ENCODE peak calls at places on chromosomes 2 and 18, in seven cellular contexts. Y is fibroblast of lung; I is Peyer's patch; D is stomach; E is CD8-positive, alpha-beta memory T cell; N is psoas muscle; J is brain microvascular endothelial cell. H is an unnamed sample.

GRCh38 chr2:238945433-238946150 is 97.7 kb downstream of the TWIST2 start:
- DNase-seq in D (peak; percentile 43), N (peak; percentile 75), E (no peak), J (peak; percentile 47), I (peak; percentile 55), Y (peak; percentile 45), H (peak; percentile 44)

GRCh38 chr2:209771474-209772292 is at the start of gene UNC80:
- DNase-seq in E (no peak), J (peak; percentile 37), N (peak; percentile 62), I (no peak), Y (peak; percentile 72), D (peak; percentile 62), H (peak; percentile 41)

GRCh38 chr2:60489269-60489668 is 64.2 kb downstream of the BCL11A start:
- DNase-seq in D (no peak), Y (no peak), E (no peak), N (no peak), I (no peak), J (no peak), H (no peak)

GRCh38 chr2:217797170-217797569 is 205.6 kb downstream of the TNS1 start:
- DNase-seq in J (no peak), D (peak; percentile 22), I (no peak), Y (no peak), E (no peak), N (no peak), H (no peak)

GRCh38 chr18:8998481-8999217 is 103.8 kb upstream of the NDUFV2 start:
- DNase-seq in E (no peak), J (no peak), D (no peak), I (no peak), Y (peak; percentile 73), N (no peak), H (no peak)

GRCh38 chr18:46877329-46877987 is 39.8 kb downstream of the PIAS2 start:
- DNase-seq in I (no peak), Y (no peak), J (no peak), E (no peak), N (no peak), D (no peak), H (peak; percentile 46)

GRCh38 chr2:51505533-51505932 is 473.6 kb upstream of the NRXN1 start:
- DNase-seq in D (no peak), E (no peak), J (no peak), I (no peak), N (no peak), Y (no peak), H (no peak)

GRCh38 chr2:220455389-220455788 is 828.0 kb downstream of the SLC4A3 start:
- DNase-seq in Y (no peak), D (no peak), E (no peak), N (no peak), I (no peak), J (no peak), H (no peak)

GRCh38 chr18:9386872-9387271 is 52.3 kb downstream of the TWSG1 start:
- DNase-seq in N (no peak), J (no peak), Y (no peak), I (no peak), D (no peak), E (no peak), H (no peak)

GRCh38 chr2:152546230-152546837 is 170.9 kb downstream of the PRPF40A start:
- DNase-seq in J (no peak), Y (peak; percentile 56), I (peak; percentile 50), E (no peak), N (peak; percentile 68), D (no peak), H (peak; percentile 37)
- H3K36me3 ChIP-seq in J (no peaks in the 10 kb centered on the region), Y (no peaks in the 10 kb centered on the region), I (no peaks in the 10 kb centered on the region), E (no peaks in the 10 kb centered on the region), N (no peaks in the 10 kb centered on the region), D (peaks cover 5% of the 10 kb centered on the region), H (no peaks in the 10 kb centered on the region)

GRCh38 chr2:1632006-1632348 is 112.3 kb downstream of the PXDN start:
- DNase-seq in J (peak; percentile 62), Y (peak; percentile 88), D (no peak), E (no peak), I (no peak), N (no peak), H (no peak)
- H3K36me3 ChIP-seq in J (peaks cover 44% of the 10 kb centered on the region), Y (peaks cover 10% of the 10 kb centered on the region), D (peaks cover 57% of the 10 kb centered on the region), E (no peaks in the 10 kb centered on the region), I (peaks cover 21% of the 10 kb centered on the region), N (peaks cover 31% of the 10 kb centered on the region), H (no peaks in the 10 kb centered on the region)

GRCh38 chr2:159177357-159177756 is 109.1 kb downstream of the WDSUB1 start:
- DNase-seq in J (no peak), N (no peak), I (no peak), E (no peak), Y (no peak), D (no peak), H (no peak)
- H3K36me3 ChIP-seq in J (peaks cover 62% of the 10 kb centered on the region), N (peaks cover 8% of the 10 kb centered on the region), I (peaks cover 44% of the 10 kb centered on the region), E (no peaks in the 10 kb centered on the region), Y (peaks cover 15% of the 10 kb centered on the region), D (peaks cover 68% of the 10 kb centered on the region), H (no peaks in the 10 kb centered on the region)

GRCh38 chr2:207095963-207096362 is 69.8 kb downstream of the KLF7 start:
- DNase-seq in Y (no peak), N (no peak), D (no peak), I (no peak), J (no peak), E (no peak), H (no peak)

GRCh38 chr2:207092803-207093202 is 72.9 kb downstream of the KLF7 start:
- DNase-seq in E (no peak), N (no peak), J (no peak), Y (no peak), D (no peak), I (no peak), H (no peak)

GRCh38 chr2:207091928-207092327 is 73.8 kb downstream of the KLF7 start:
- DNase-seq in J (no peak), Y (no peak), D (no peak), N (no peak), I (no peak), E (no peak), H (no peak)

GRCh38 chr2:207091175-207091574 is 74.6 kb downstream of the KLF7 start:
- DNase-seq in I (no peak), J (no peak), Y (no peak), D (peak; percentile 34), E (no peak), N (no peak), H (no peak)

GRCh38 chr2:207093234-207093633 is 72.5 kb downstream of the KLF7 start:
- DNase-seq in D (no peak), N (no peak), Y (no peak), J (no peak), I (no peak), E (no peak), H (no peak)
- H3K36me3 ChIP-seq in D (no peaks in the 10 kb centered on the region), N (no peaks in the 10 kb centered on the region), Y (peaks cover under 1% of the 10 kb centered on the region), J (peaks cover 31% of the 10 kb centered on the region), I (no peaks in the 10 kb centered on the region), E (no peaks in the 10 kb centered on the region), H (no peaks in the 10 kb centered on the region)

GRCh38 chr18:79345366-79345765 is 50.4 kb upstream of the NFATC1 start:
- DNase-seq in J (no peak), Y (no peak), D (no peak), I (no peak), E (no peak), N (no peak), H (no peak)
- H3K36me3 ChIP-seq in J (peaks cover 11% of the 10 kb centered on the region), Y (peaks cover 13% of the 10 kb centered on the region), D (peaks cover 87% of the 10 kb centered on the region), I (peaks cover 57% of the 10 kb centered on the region), E (peaks cover 36% of the 10 kb centered on the region), N (peaks cover 85% of the 10 kb centered on the region), H (no peaks in the 10 kb centered on the region)

GRCh38 chr2:135843671-135844070 is 6.7 kb upstream of the LCT start:
- DNase-seq in E (no peak), D (no peak), N (no peak), Y (no peak), I (no peak), J (peak; percentile 13), H (no peak)

GRCh38 chr2:135839713-135840112 is 2.7 kb upstream of the LCT start:
- DNase-seq in I (no peak), Y (peak; percentile 78), N (no peak), J (peak; percentile 63), D (no peak), E (no peak), H (no peak)

GRCh38 chr2:135836596-135836995 is 388 bp downstream of the LCT start:
- DNase-seq in Y (no peak), I (no peak), N (no peak), E (no peak), J (no peak), D (no peak), H (no peak)

GRCh38 chr2:135844285-135844985 is 7.5 kb upstream of the LCT start:
- DNase-seq in I (no peak), E (no peak), J (no peak), D (no peak), N (no peak), Y (no peak), H (no peak)

DNA sequence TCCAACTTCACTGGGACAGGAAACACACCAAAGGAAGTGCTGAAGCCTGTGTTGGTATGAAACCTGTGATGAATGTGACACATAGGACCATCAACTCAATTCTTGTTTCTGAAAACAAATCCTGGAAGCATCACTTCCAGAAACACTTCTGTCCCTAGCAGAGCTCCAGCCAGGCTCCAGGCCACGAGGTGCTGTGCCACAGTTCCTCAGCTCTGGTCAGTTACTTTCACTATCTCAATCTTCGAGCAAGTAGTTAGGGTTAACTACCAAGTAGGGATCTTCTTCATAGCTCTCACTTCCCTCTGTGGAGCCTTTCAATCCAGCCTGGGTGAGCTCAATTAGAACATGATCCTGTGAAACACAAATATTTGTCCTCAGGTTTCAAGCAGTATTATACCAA is 3.6 kb upstream of the LCT start:
- DNase-seq in Y (no peak), J (peak; percentile 9), D (no peak), E (no peak), N (no peak), I (no peak), H (no peak)
- H3K36me3 ChIP-seq in Y (peaks cover 1% of the 10 kb centered on the region), J (peaks cover 2% of the 10 kb centered on the region), D (peaks cover 36% of the 10 kb centered on the region), E (no peaks in the 10 kb centered on the region), N (peaks cover 37% of the 10 kb centered on the region), I (peaks cover 7% of the 10 kb centered on the region), H (no peaks in the 10 kb centered on the region)

GRCh38 chr18:10543277-10543676 is 17.4 kb downstream of the NAPG start:
- DNase-seq in I (no peak), N (no peak), Y (peak; percentile 54), E (no peak), D (no peak), J (no peak), H (no peak)

GRCh38 chr18:10546557-10547300 is 20.9 kb downstream of the NAPG start:
- DNase-seq in J (no peak), I (no peak), D (no peak), Y (no peak), E (no peak), N (no peak), H (no peak)

DNA sequence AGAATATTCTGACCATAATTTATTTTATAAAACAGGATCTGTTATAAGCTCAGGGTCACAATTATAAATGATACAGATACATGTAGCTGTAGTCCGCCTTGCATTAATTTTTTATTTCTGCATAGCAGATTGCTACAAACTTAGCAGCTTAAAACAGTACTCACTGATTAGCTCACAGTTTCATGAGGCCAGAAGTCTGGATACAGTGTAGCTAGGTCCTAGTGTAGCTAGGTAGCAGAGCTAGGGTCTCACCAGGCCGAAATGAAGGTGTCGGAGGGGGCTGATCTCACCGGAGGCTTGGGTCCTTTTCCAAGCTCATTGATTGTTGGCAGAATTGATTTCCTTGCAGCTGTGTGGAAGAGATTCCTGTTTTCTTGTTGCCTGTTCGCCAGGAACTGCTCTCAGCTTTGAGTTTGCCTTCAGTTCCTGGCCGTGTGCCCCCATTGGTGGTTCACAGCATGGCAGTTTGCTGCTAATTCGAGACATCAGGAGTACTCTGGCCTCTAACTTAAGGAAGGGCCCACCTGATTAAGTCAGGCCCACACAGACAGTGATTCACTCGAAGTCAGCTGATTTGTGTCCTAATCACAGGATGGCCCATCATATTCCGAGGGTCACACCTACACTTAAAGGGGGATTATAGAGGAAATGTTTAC is 18.4 kb downstream of the NAPG start:
- DNase-seq in D (no peak), E (no peak), I (no peak), J (no peak), N (no peak), Y (no peak), H (no peak)
- H3K36me3 ChIP-seq in D (peaks cover 87% of the 10 kb centered on the region), E (peaks cover 65% of the 10 kb centered on the region), I (peaks cover 83% of the 10 kb centered on the region), J (peaks cover 55% of the 10 kb centered on the region), N (peaks cover 100% of the 10 kb centered on the region), Y (peaks cover 12% of the 10 kb centered on the region), H (peaks cover 13% of the 10 kb centered on the region)